ENCODE peak calls at places on chromosomes 3 and 15, in ten cellular contexts. One of them, this sample, is unnamed. For H3K27me3, the result is how much of the 10 kb centered on the place peaks cover.

GRCh38 chr3:42507252-42507651 is 4.8 kb downstream of the VIPR1 start:
- DNase-seq in uterus: no peak
- DNase-seq in adrenal gland: peak
- DNase-seq in RWPE2: peak
- DNase-seq in lower lobe of right lung: peak
- DNase-seq in tibial artery: peak
- DNase-seq in pancreas: peak
- DNase-seq in psoas muscle: no peak
- DNase-seq in hepatocyte: peak
- DNase-seq in heart left ventricle: no peak
- DNase-seq in this sample: no peak

GRCh38 chr15:40282144-40282869 is 557 bp downstream of the ANKRD63 start:
- DNase-seq in uterus: no peak
- DNase-seq in adrenal gland: no peak
- DNase-seq in RWPE2: no peak
- DNase-seq in lower lobe of right lung: peak
- DNase-seq in tibial artery: no peak
- DNase-seq in pancreas: peak
- DNase-seq in psoas muscle: peak
- DNase-seq in hepatocyte: peak
- DNase-seq in heart left ventricle: no peak
- DNase-seq in this sample: peak

GRCh38 chr3:13179181-13179580 is 106.0 kb upstream of the IQSEC1 start:
- DNase-seq in uterus: no peak
- DNase-seq in adrenal gland: no peak
- DNase-seq in RWPE2: no peak
- DNase-seq in lower lobe of right lung: no peak
- DNase-seq in tibial artery: peak
- DNase-seq in pancreas: no peak
- DNase-seq in psoas muscle: no peak
- DNase-seq in hepatocyte: no peak
- DNase-seq in heart left ventricle: no peak
- DNase-seq in this sample: no peak

GRCh38 chr15:70430029-70430428 is 332.3 kb upstream of the TLE3 start:
- DNase-seq in uterus: no peak
- DNase-seq in adrenal gland: no peak
- DNase-seq in RWPE2: no peak
- DNase-seq in lower lobe of right lung: no peak
- DNase-seq in tibial artery: no peak
- DNase-seq in pancreas: no peak
- DNase-seq in psoas muscle: no peak
- DNase-seq in hepatocyte: peak
- DNase-seq in heart left ventricle: no peak
- DNase-seq in this sample: no peak

GRCh38 chr3:97658670-97659285 is 105.8 kb upstream of the ARL6 start:
- DNase-seq in uterus: no peak
- DNase-seq in adrenal gland: no peak
- DNase-seq in RWPE2: no peak
- DNase-seq in lower lobe of right lung: no peak
- DNase-seq in tibial artery: no peak
- DNase-seq in pancreas: no peak
- DNase-seq in psoas muscle: no peak
- DNase-seq in hepatocyte: peak
- DNase-seq in heart left ventricle: no peak
- DNase-seq in this sample: peak

GRCh38 chr3:142925140-142925539 is 36.3 kb upstream of the PCOLCE2 start:
- DNase-seq in uterus: no peak
- DNase-seq in adrenal gland: no peak
- DNase-seq in RWPE2: no peak
- DNase-seq in lower lobe of right lung: no peak
- DNase-seq in tibial artery: no peak
- DNase-seq in pancreas: no peak
- DNase-seq in psoas muscle: no peak
- DNase-seq in hepatocyte: no peak
- DNase-seq in heart left ventricle: no peak
- DNase-seq in this sample: no peak

GRCh38 chr3:192916455-192917257 is 1.0 kb downstream of the MB21D2 start:
- DNase-seq in uterus: peak
- DNase-seq in adrenal gland: peak
- DNase-seq in RWPE2: peak
- DNase-seq in lower lobe of right lung: peak
- DNase-seq in tibial artery: peak
- DNase-seq in pancreas: peak
- DNase-seq in psoas muscle: peak
- DNase-seq in hepatocyte: peak
- DNase-seq in heart left ventricle: peak
- DNase-seq in this sample: peak

GRCh38 chr15:85858586-85859375 is 64.1 kb upstream of the KLHL25 start:
- DNase-seq in uterus: peak
- DNase-seq in adrenal gland: peak
- DNase-seq in RWPE2: no peak
- DNase-seq in lower lobe of right lung: peak
- DNase-seq in tibial artery: no peak
- DNase-seq in pancreas: peak
- DNase-seq in psoas muscle: peak
- DNase-seq in hepatocyte: peak
- DNase-seq in heart left ventricle: peak
- DNase-seq in this sample: peak

GRCh38 chr3:112776000-112776399 is 70.7 kb downstream of the CD200R1L start:
- DNase-seq in uterus: no peak
- DNase-seq in adrenal gland: no peak
- DNase-seq in RWPE2: no peak
- DNase-seq in lower lobe of right lung: no peak
- DNase-seq in tibial artery: no peak
- DNase-seq in pancreas: no peak
- DNase-seq in psoas muscle: no peak
- DNase-seq in hepatocyte: peak
- DNase-seq in heart left ventricle: no peak
- DNase-seq in this sample: no peak

GRCh38 chr3:189488241-189488767 is 142.9 kb upstream of the TP63 start:
- DNase-seq in uterus: no peak
- DNase-seq in adrenal gland: no peak
- DNase-seq in RWPE2: peak
- DNase-seq in lower lobe of right lung: no peak
- DNase-seq in tibial artery: no peak
- DNase-seq in pancreas: no peak
- DNase-seq in psoas muscle: peak
- DNase-seq in hepatocyte: peak
- DNase-seq in heart left ventricle: no peak
- DNase-seq in this sample: no peak

GRCh38 chr15:98174286-98174685 is 213.8 kb downstream of the ARRDC4 start:
- DNase-seq in uterus: no peak
- DNase-seq in adrenal gland: no peak
- DNase-seq in RWPE2: no peak
- DNase-seq in lower lobe of right lung: no peak
- DNase-seq in tibial artery: no peak
- DNase-seq in pancreas: no peak
- DNase-seq in psoas muscle: no peak
- DNase-seq in hepatocyte: no peak
- DNase-seq in heart left ventricle: no peak
- DNase-seq in this sample: no peak

GRCh38 chr3:117054551-117054950 is 345.0 kb downstream of the TUSC7 start:
- DNase-seq in uterus: no peak
- DNase-seq in adrenal gland: no peak
- DNase-seq in RWPE2: no peak
- DNase-seq in lower lobe of right lung: no peak
- DNase-seq in tibial artery: no peak
- DNase-seq in pancreas: no peak
- DNase-seq in psoas muscle: no peak
- DNase-seq in hepatocyte: no peak
- DNase-seq in heart left ventricle: no peak
- DNase-seq in this sample: no peak

GRCh38 chr15:67067930-67068542 is 2.6 kb downstream of the SMAD3 start:
- DNase-seq in uterus: no peak
- DNase-seq in adrenal gland: no peak
- DNase-seq in RWPE2: no peak
- DNase-seq in lower lobe of right lung: no peak
- DNase-seq in tibial artery: no peak
- DNase-seq in pancreas: no peak
- DNase-seq in psoas muscle: no peak
- DNase-seq in hepatocyte: no peak
- DNase-seq in heart left ventricle: no peak
- DNase-seq in this sample: no peak

GRCh38 chr3:143286392-143287010 is 166.9 kb downstream of the CHST2 start:
- DNase-seq in uterus: no peak
- DNase-seq in adrenal gland: no peak
- DNase-seq in RWPE2: no peak
- DNase-seq in lower lobe of right lung: no peak
- DNase-seq in tibial artery: no peak
- DNase-seq in pancreas: no peak
- DNase-seq in psoas muscle: no peak
- DNase-seq in hepatocyte: no peak
- DNase-seq in heart left ventricle: no peak
- DNase-seq in this sample: no peak

GRCh38 chr3:159923961-159924360 is 64.7 kb upstream of the IL12A start:
- DNase-seq in uterus: no peak
- DNase-seq in adrenal gland: no peak
- DNase-seq in RWPE2: no peak
- DNase-seq in lower lobe of right lung: no peak
- DNase-seq in tibial artery: no peak
- DNase-seq in pancreas: no peak
- DNase-seq in psoas muscle: no peak
- DNase-seq in hepatocyte: no peak
- DNase-seq in heart left ventricle: no peak
- DNase-seq in this sample: no peak

GRCh38 chr3:110569073-110569472 is 502.5 kb upstream of the NECTIN3 start:
- DNase-seq in uterus: no peak
- DNase-seq in adrenal gland: no peak
- DNase-seq in RWPE2: no peak
- DNase-seq in lower lobe of right lung: no peak
- DNase-seq in tibial artery: no peak
- DNase-seq in pancreas: no peak
- DNase-seq in psoas muscle: no peak
- DNase-seq in hepatocyte: no peak
- DNase-seq in heart left ventricle: no peak
- DNase-seq in this sample: no peak

GRCh38 chr3:144586382-144586781 is 614.8 kb downstream of the DIPK2A start:
- DNase-seq in uterus: no peak
- DNase-seq in adrenal gland: no peak
- DNase-seq in RWPE2: no peak
- DNase-seq in lower lobe of right lung: no peak
- DNase-seq in tibial artery: no peak
- DNase-seq in pancreas: no peak
- DNase-seq in psoas muscle: no peak
- DNase-seq in hepatocyte: no peak
- DNase-seq in heart left ventricle: no peak
- DNase-seq in this sample: no peak

GRCh38 chr3:183178833-183179549 is 16.5 kb upstream of the LAMP3 start:
- DNase-seq in uterus: peak
- DNase-seq in adrenal gland: no peak
- DNase-seq in RWPE2: no peak
- DNase-seq in lower lobe of right lung: peak
- DNase-seq in tibial artery: no peak
- DNase-seq in pancreas: peak
- DNase-seq in psoas muscle: peak
- DNase-seq in hepatocyte: peak
- DNase-seq in heart left ventricle: peak
- DNase-seq in this sample: peak
- TF ChIP-seq CTCF in uterus: no peak
- TF ChIP-seq CTCF in adrenal gland: no peak
- TF ChIP-seq CTCF in RWPE2: peak
- TF ChIP-seq CTCF in lower lobe of right lung: peak
- TF ChIP-seq CTCF in tibial artery: no peak
- TF ChIP-seq CTCF in pancreas: no peak
- TF ChIP-seq CTCF in psoas muscle: no peak
- TF ChIP-seq CTCF in hepatocyte: peak
- TF ChIP-seq CTCF in heart left ventricle: peak
- TF ChIP-seq CTCF in this sample: peak

GRCh38 chr3:123025642-123026521 is 1.7 kb downstream of the SEMA5B start:
- DNase-seq in uterus: no peak
- DNase-seq in adrenal gland: no peak
- DNase-seq in RWPE2: no peak
- DNase-seq in lower lobe of right lung: peak
- DNase-seq in tibial artery: no peak
- DNase-seq in pancreas: peak
- DNase-seq in psoas muscle: no peak
- DNase-seq in hepatocyte: peak
- DNase-seq in heart left ventricle: peak
- DNase-seq in this sample: peak

GRCh38 chr3:123028233-123028828 is 768 bp upstream of the SEMA5B start:
- DNase-seq in uterus: peak
- DNase-seq in adrenal gland: peak
- DNase-seq in RWPE2: no peak
- DNase-seq in lower lobe of right lung: no peak
- DNase-seq in tibial artery: peak
- DNase-seq in pancreas: peak
- DNase-seq in psoas muscle: no peak
- DNase-seq in hepatocyte: peak
- DNase-seq in heart left ventricle: peak
- DNase-seq in this sample: peak

GRCh38 chr3:123024056-123024455 is 3.5 kb downstream of the SEMA5B start:
- DNase-seq in uterus: no peak
- DNase-seq in adrenal gland: no peak
- DNase-seq in RWPE2: no peak
- DNase-seq in lower lobe of right lung: no peak
- DNase-seq in tibial artery: no peak
- DNase-seq in pancreas: no peak
- DNase-seq in psoas muscle: no peak
- DNase-seq in hepatocyte: no peak
- DNase-seq in heart left ventricle: no peak
- DNase-seq in this sample: no peak

GRCh38 chr3:123027292-123028232 is at the start of gene SEMA5B:
- DNase-seq in uterus: peak
- DNase-seq in adrenal gland: no peak
- DNase-seq in RWPE2: peak
- DNase-seq in lower lobe of right lung: peak
- DNase-seq in tibial artery: no peak
- DNase-seq in pancreas: peak
- DNase-seq in psoas muscle: peak
- DNase-seq in hepatocyte: peak
- DNase-seq in heart left ventricle: peak
- DNase-seq in this sample: peak

GRCh38 chr3:123026551-123027291 is 842 bp downstream of the SEMA5B start:
- DNase-seq in uterus: peak
- DNase-seq in adrenal gland: no peak
- DNase-seq in RWPE2: no peak
- DNase-seq in lower lobe of right lung: peak
- DNase-seq in tibial artery: no peak
- DNase-seq in pancreas: no peak
- DNase-seq in psoas muscle: peak
- DNase-seq in hepatocyte: peak
- DNase-seq in heart left ventricle: peak
- DNase-seq in this sample: peak
- H3K27me3 ChIP-seq in uterus: under half
- H3K27me3 ChIP-seq in adrenal gland: under half
- H3K27me3 ChIP-seq in RWPE2: under half
- H3K27me3 ChIP-seq in lower lobe of right lung: under half
- H3K27me3 ChIP-seq in tibial artery: under half
- H3K27me3 ChIP-seq in pancreas: under half
- H3K27me3 ChIP-seq in psoas muscle: under half
- H3K27me3 ChIP-seq in hepatocyte: half or more
- H3K27me3 ChIP-seq in heart left ventricle: under half
- H3K27me3 ChIP-seq in this sample: under half

GRCh38 chr15:51189579-51190397 is 95.1 kb upstream of the TNFAIP8L3 start:
- DNase-seq in uterus: no peak
- DNase-seq in adrenal gland: no peak
- DNase-seq in RWPE2: no peak
- DNase-seq in lower lobe of right lung: no peak
- DNase-seq in tibial artery: no peak
- DNase-seq in pancreas: no peak
- DNase-seq in psoas muscle: no peak
- DNase-seq in hepatocyte: no peak
- DNase-seq in heart left ventricle: no peak
- DNase-seq in this sample: no peak
- H3K27ac ChIP-seq in uterus: no peak
- H3K27ac ChIP-seq in adrenal gland: no peak
- H3K27ac ChIP-seq in RWPE2: no peak
- H3K27ac ChIP-seq in lower lobe of right lung: no peak
- H3K27ac ChIP-seq in tibial artery: peak
- H3K27ac ChIP-seq in pancreas: no peak
- H3K27ac ChIP-seq in psoas muscle: peak
- H3K27ac ChIP-seq in hepatocyte: no peak
- H3K27ac ChIP-seq in heart left ventricle: peak
- H3K27ac ChIP-seq in this sample: no peak

GRCh38 chr3:16366581-16366980 is 101.6 kb downstream of the OXNAD1 start:
- DNase-seq in uterus: no peak
- DNase-seq in adrenal gland: no peak
- DNase-seq in RWPE2: no peak
- DNase-seq in lower lobe of right lung: no peak
- DNase-seq in tibial artery: no peak
- DNase-seq in pancreas: no peak
- DNase-seq in psoas muscle: no peak
- DNase-seq in hepatocyte: no peak
- DNase-seq in heart left ventricle: no peak
- DNase-seq in this sample: no peak
- TF ChIP-seq CTCF in uterus: no peak
- TF ChIP-seq CTCF in adrenal gland: no peak
- TF ChIP-seq CTCF in RWPE2: no peak
- TF ChIP-seq CTCF in lower lobe of right lung: no peak
- TF ChIP-seq CTCF in tibial artery: no peak
- TF ChIP-seq CTCF in pancreas: no peak
- TF ChIP-seq CTCF in psoas muscle: no peak
- TF ChIP-seq CTCF in hepatocyte: no peak
- TF ChIP-seq CTCF in heart left ventricle: no peak
- TF ChIP-seq CTCF in this sample: no peak

This sample was measured in cardiac muscle cell.